ENCODE peak calls at places on chromosomes 13 and 19, in four cellular contexts. K is natural killer cell, S is left lung, H is pancreas. V is an unnamed sample.

GRCh38 chr19:14393303-14393702 is 12.1 kb downstream of the ADGRE5 start:
- ATAC-seq in K (no peak), S (no peak), H (no peak), V (no peak)

GRCh38 chr19:41457241-41457640 is 14.3 kb downstream of the ERICH4 start:
- ATAC-seq in K (no peak), S (no peak), H (no peak), V (no peak)

GRCh38 chr19:40674291-40674690 is 16.2 kb downstream of the NUMBL start:
- ATAC-seq in K (no peak), S (peak), H (no peak), V (no peak)

GRCh38 chr19:610801-611505 is 21.3 kb downstream of the HCN2 start:
- ATAC-seq in K (peak), S (peak), H (peak), V (peak)

GRCh38 chr19:44925114-44925891 is 10.9 kb downstream of the APOC1 start:
- ATAC-seq in K (peak), S (peak), H (peak), V (peak)

GRCh38 chr13:74560325-74560724 is 426.1 kb upstream of the KLF12 start:
- ATAC-seq in K (no peak), S (no peak), H (no peak), V (no peak)

GRCh38 chr13:100491164-100491847 is 97.3 kb downstream of the GGACT start:
- ATAC-seq in K (no peak), S (peak), H (peak), V (peak)

GRCh38 chr19:48636859-48637448 is at the start of gene DBP:
- ATAC-seq in K (no peak), S (peak), H (peak), V (no peak)

GRCh38 chr13:36310417-36311108 is 12.9 kb upstream of the CCDC169 start:
- ATAC-seq in K (no peak), S (peak), H (no peak), V (no peak)

GRCh38 chr19:1663854-1664253 is 11.4 kb upstream of the TCF3 start:
- ATAC-seq in K (no peak), S (no peak), H (no peak), V (no peak)

GRCh38 chr19:48490980-48491792 is 20.4 kb downstream of the LMTK3 start:
- ATAC-seq in K (no peak), S (no peak), H (no peak), V (no peak)

GRCh38 chr19:51450730-51451307 is 7.4 kb downstream of the SIGLEC8 start:
- ATAC-seq in K (no peak), S (no peak), H (no peak), V (no peak)

GRCh38 chr13:42275098-42275471 is 3.1 kb downstream of the AKAP11 start:
- ATAC-seq in K (no peak), S (no peak), H (no peak), V (no peak)